ENCODE peak calls at places on chromosomes 2 and 18, in five cellular contexts. A is right cardiac atrium, Y is neural progenitor cell, O is breast epithelium, B is Panc1. D is an unnamed sample.

GRCh38 chr2:197378494-197378972 is 56.3 kb downstream of the SF3B1 start:
- DNase-seq in A (peak; percentile 53), Y (peak; percentile 74), O (no peak), B (peak; percentile 22), D (no peak)

GRCh38 chr2:172103471-172104292 is 982 bp upstream of the DLX2 start:
- DNase-seq in A (peak; percentile 85), Y (peak; percentile 90), O (peak; percentile 84), B (no peak), D (no peak)

GRCh38 chr2:6073260-6074141 is 381.3 kb downstream of the SOX11 start:
- DNase-seq in A (peak; percentile 50), Y (peak; percentile 73), O (no peak), B (no peak), D (no peak)

GRCh38 chr18:23384778-23385736 is 68.0 kb upstream of the RIOK3 start:
- DNase-seq in A (no peak), Y (no peak), O (no peak), B (no peak), D (no peak)

GRCh38 chr2:43634604-43635306 is 2.3 kb upstream of the PLEKHH2 start:
- DNase-seq in A (no peak), Y (no peak), O (no peak), B (peak; percentile 85), D (no peak)

GRCh38 chr18:44723973-44724778 is 43.5 kb downstream of the SETBP1 start:
- DNase-seq in A (no peak), Y (no peak), O (no peak), B (no peak), D (no peak)

GRCh38 chr2:241344925-241345651 is 11.0 kb upstream of the FARP2 start:
- DNase-seq in A (no peak), Y (no peak), O (no peak), B (no peak), D (no peak)

GRCh38 chr2:129863350-129863749 is 116.1 kb upstream of the RAB6C start:
- DNase-seq in A (no peak), Y (no peak), O (no peak), B (no peak), D (no peak)

GRCh38 chr2:127225186-127225960 is 5.3 kb upstream of the CYP27C1 start:
- DNase-seq in A (no peak), Y (no peak), O (no peak), B (no peak), D (no peak)

GRCh38 chr2:43110442-43110871 is 115.9 kb downstream of the ZFP36L2 start:
- DNase-seq in A (peak; percentile 84), Y (peak; percentile 55), O (no peak), B (no peak), D (no peak)

GRCh38 chr18:2846638-2847340 is at the start of gene EMILIN2:
- DNase-seq in A (peak; percentile 91), Y (peak; percentile 70), O (no peak), B (no peak), D (no peak)

GRCh38 chr2:32166115-32166549 is 468 bp downstream of the SLC30A6 start:
- DNase-seq in A (no peak), Y (no peak), O (no peak), B (no peak), D (no peak)

GRCh38 chr2:172038604-172039003 is 38.9 kb downstream of the METAP1D start:
- DNase-seq in A (no peak), Y (no peak), O (no peak), B (no peak), D (peak; percentile 40)

GRCh38 chr18:14907420-14907819 is 159.4 kb downstream of the ANKRD30B start:
- DNase-seq in A (no peak), Y (no peak), O (no peak), B (no peak), D (no peak)
- H3K9me3 ChIP-seq in A (no peaks in the 10 kb centered on the region), Y (peaks cover 3% of the 10 kb centered on the region), O (no peaks in the 10 kb centered on the region), B (no peaks in the 10 kb centered on the region), D (peaks cover 4% of the 10 kb centered on the region)

GRCh38 chr2:16207611-16208010 is 267.3 kb downstream of the MYCN start:
- DNase-seq in A (no peak), Y (no peak), O (no peak), B (no peak), D (no peak)

GRCh38 chr2:16207151-16207550 is 266.8 kb downstream of the MYCN start:
- DNase-seq in A (no peak), Y (no peak), O (no peak), B (no peak), D (no peak)

GRCh38 chr2:16209799-16210198 is 269.4 kb downstream of the MYCN start:
- DNase-seq in A (no peak), Y (no peak), O (no peak), B (no peak), D (no peak)

GRCh38 chr2:16208921-16209320 is 268.6 kb downstream of the MYCN start:
- DNase-seq in A (no peak), Y (no peak), O (no peak), B (no peak), D (no peak)

DNA sequence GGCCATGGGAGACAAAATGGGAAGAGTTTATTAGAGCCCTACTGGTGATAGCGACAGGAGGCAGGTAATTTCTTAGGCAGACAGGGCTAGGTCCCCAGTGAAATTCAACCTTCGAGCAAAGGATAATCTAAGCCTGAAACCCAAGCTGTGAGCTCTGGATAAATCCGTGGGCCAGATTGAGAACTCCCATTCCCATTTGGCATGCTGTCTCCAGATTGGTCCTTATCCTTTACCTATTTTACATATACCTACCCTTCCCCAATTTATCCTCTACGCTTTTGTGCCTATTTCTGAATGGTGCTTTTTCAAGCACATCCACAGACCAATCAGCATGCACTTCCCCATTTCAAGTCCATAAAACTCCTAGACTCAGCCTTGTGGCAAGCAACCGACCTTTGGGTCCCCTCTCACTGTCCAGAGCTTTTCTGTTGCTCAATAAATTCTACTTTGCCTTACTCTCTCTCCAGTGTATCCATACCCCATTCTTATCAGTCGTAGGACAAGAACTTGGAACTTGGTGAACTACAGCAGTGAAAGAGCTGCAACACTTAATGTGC is 268.0 kb downstream of the MYCN start:
- DNase-seq in A (no peak), Y (no peak), O (no peak), B (no peak), D (no peak)
- H3K9me3 ChIP-seq in A (no peaks in the 10 kb centered on the region), Y (no peaks in the 10 kb centered on the region), O (no peaks in the 10 kb centered on the region), B (no peaks in the 10 kb centered on the region), D (no peaks in the 10 kb centered on the region)

GRCh38 chr2:56099967-56100366 is 83.8 kb upstream of the CCDC85A start:
- DNase-seq in A (no peak), Y (no peak), O (no peak), B (no peak), D (no peak)
- H3K9me3 ChIP-seq in A (no peaks in the 10 kb centered on the region), Y (no peaks in the 10 kb centered on the region), O (no peaks in the 10 kb centered on the region), B (no peaks in the 10 kb centered on the region), D (no peaks in the 10 kb centered on the region)

DNA sequence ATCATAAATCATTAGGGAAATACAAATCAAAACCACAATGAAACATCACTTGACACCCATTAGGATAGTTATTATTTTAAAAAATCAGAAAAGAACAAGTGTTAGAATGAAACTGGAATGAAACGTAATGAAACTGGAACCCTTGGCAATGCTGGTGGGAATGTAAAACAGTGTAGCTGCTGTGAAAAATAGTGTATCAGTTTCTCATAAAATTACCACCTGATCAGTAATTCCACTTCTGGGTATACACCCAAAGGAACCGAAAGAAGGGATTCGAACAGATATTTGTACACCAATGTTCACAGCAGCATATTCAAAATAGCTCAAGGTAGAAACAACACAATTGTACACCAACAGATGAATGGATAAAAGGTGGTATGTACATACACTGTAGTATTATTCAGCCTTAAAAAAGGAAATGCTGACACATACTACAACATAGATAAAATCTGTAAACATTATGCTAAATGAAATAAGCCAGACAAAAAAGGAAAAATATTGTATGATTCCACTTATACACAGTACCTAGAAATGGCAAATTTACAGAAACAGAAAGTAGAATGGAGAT is 27.0 kb downstream of the ROCK1 start:
- DNase-seq in A (no peak), Y (no peak), O (no peak), B (no peak), D (no peak)
- H3K9me3 ChIP-seq in A (no peaks in the 10 kb centered on the region), Y (peaks cover 10% of the 10 kb centered on the region), O (peaks cover 5% of the 10 kb centered on the region), B (peaks cover 11% of the 10 kb centered on the region), D (no peaks in the 10 kb centered on the region)